ENCODE peak calls at places on chromosomes 13 and 19, in eight cellular contexts. Z is BE2C; L is spleen; A is CD8-positive, alpha-beta T cell; V is IMR-90; Y is kidney; D is psoas muscle; T is OCI-LY7. G is an unnamed sample.

GRCh38 chr13:33642374-33643065 is 175.4 kb upstream of the RFC3 start:
- DNase-seq in V (peak; percentile 72), T (no peak), Y (no peak), Z (no peak), A (no peak), L (no peak), D (peak; percentile 55), G (no peak)

GRCh38 chr19:3094638-3095374 is 644 bp downstream of the GNA11 start:
- DNase-seq in Y (peak; percentile 81), Z (no peak), D (no peak), A (peak; percentile 59), V (peak; percentile 17), L (peak; percentile 82), T (peak; percentile 72), G (peak; percentile 80)

GRCh38 chr19:1027953-1028902 is 1.8 kb downstream of the CNN2 start:
- DNase-seq in Z (peak; percentile 55), T (peak; percentile 82), V (peak; percentile 95), Y (peak; percentile 96), D (peak; percentile 71), A (peak; percentile 83), L (peak; percentile 95), G (peak; percentile 85)

GRCh38 chr13:49625392-49626137 is 2.7 kb upstream of the ARL11 start:
- DNase-seq in Z (no peak), D (peak; percentile 53), L (peak; percentile 82), T (no peak), Y (no peak), A (no peak), V (peak; percentile 6), G (peak; percentile 72)

GRCh38 chr13:48411281-48412099 is 1.4 kb downstream of the LPAR6 start:
- DNase-seq in Y (no peak), Z (no peak), A (no peak), T (no peak), D (no peak), L (no peak), V (peak; percentile 21), G (no peak)

GRCh38 chr19:49017666-49018351 is 918 bp upstream of the LHB start:
- DNase-seq in Z (peak; percentile 83), Y (no peak), D (peak; percentile 62), L (peak; percentile 90), V (peak; percentile 45), T (peak; percentile 73), A (peak; percentile 80), G (peak; percentile 67)

GRCh38 chr13:102597029-102598015 is 536 bp downstream of the TPP2 start:
- DNase-seq in A (peak; percentile 58), L (no peak), V (peak; percentile 52), Y (peak; percentile 83), T (peak; percentile 18), Z (peak; percentile 24), D (peak; percentile 40), G (peak; percentile 81)

GRCh38 chr13:99425485-99426341 is 75.6 kb upstream of the TM9SF2 start:
- DNase-seq in Y (no peak), A (peak; percentile 71), L (peak; percentile 92), T (peak; percentile 82), D (no peak), Z (no peak), V (no peak), G (no peak)

GRCh38 chr13:39961036-39961435 is 305.6 kb downstream of the COG6 start:
- DNase-seq in T (no peak), A (no peak), Y (no peak), V (no peak), D (no peak), L (no peak), Z (no peak), G (no peak)

GRCh38 chr13:46628622-46629365 is 75.8 kb downstream of the LRCH1 start:
- DNase-seq in Z (no peak), A (no peak), L (no peak), T (no peak), V (no peak), Y (no peak), D (no peak), G (no peak)

GRCh38 chr19:56162258-56162657 is 13.6 kb upstream of the GALP start:
- DNase-seq in A (no peak), V (peak; percentile 41), T (no peak), Y (no peak), L (no peak), D (no peak), Z (no peak), G (no peak)

GRCh38 chr13:42272776-42273175 is 824 bp downstream of the AKAP11 start:
- DNase-seq in A (no peak), Z (no peak), V (no peak), T (no peak), L (no peak), D (no peak), Y (no peak), G (no peak)

GRCh38 chr13:102227696-102228095 is 174.2 kb downstream of the FGF14 start:
- DNase-seq in L (no peak), A (no peak), Z (no peak), V (no peak), D (no peak), T (no peak), Y (no peak), G (no peak)

GRCh38 chr13:113002206-113002821 is 33.3 kb downstream of the MCF2L start:
- DNase-seq in Z (peak; percentile 76), D (no peak), V (no peak), Y (no peak), T (no peak), L (no peak), A (no peak), G (no peak)

GRCh38 chr13:50340566-50341287 is 325.5 kb downstream of the KCNRG start:
- DNase-seq in L (no peak), Y (no peak), T (no peak), V (no peak), D (peak; percentile 35), A (no peak), Z (no peak), G (no peak)

GRCh38 chr13:48334534-48335127 is 31.1 kb downstream of the RB1 start:
- DNase-seq in Y (no peak), T (peak; percentile 65), Z (no peak), D (no peak), V (peak; percentile 45), A (no peak), L (no peak), G (no peak)

GRCh38 chr13:40187324-40187795 is 479.1 kb downstream of the FOXO1 start:
- DNase-seq in Y (no peak), Z (no peak), V (no peak), T (no peak), D (no peak), A (peak; percentile 84), L (peak; percentile 78), G (no peak)

GRCh38 chr19:50486823-50487515 is 10.3 kb upstream of the GARIN5A start:
- DNase-seq in V (peak; percentile 19), D (peak; percentile 66), Y (peak; percentile 35), A (no peak), Z (peak; percentile 60), T (peak; percentile 60), L (peak; percentile 70), G (no peak)

GRCh38 chr13:51644649-51645048 is 60.4 kb downstream of the WDFY2 start:
- DNase-seq in T (peak; percentile 7), L (no peak), Z (no peak), D (no peak), Y (no peak), A (no peak), V (peak; percentile 21), G (peak; percentile 60)

GRCh38 chr13:77904031-77904430 is 14.6 kb downstream of the EDNRB start:
- DNase-seq in A (no peak), L (no peak), T (no peak), V (no peak), Z (no peak), Y (no peak), D (no peak), G (no peak)

GRCh38 chr13:21069561-21070004 is 8.2 kb upstream of the LATS2 start:
- DNase-seq in Z (no peak), Y (peak; percentile 53), D (no peak), A (no peak), L (no peak), V (peak; percentile 99), T (no peak), G (no peak)

GRCh38 chr19:14111486-14111885 is 6.1 kb downstream of the PRKACA start:
- DNase-seq in T (no peak), A (no peak), D (no peak), V (no peak), Z (no peak), Y (no peak), L (no peak), G (no peak)
- H3K4me1 ChIP-seq in T (peaks cover 20% of the 10 kb centered on the region), A (peaks cover 33% of the 10 kb centered on the region), D (peaks cover 63% of the 10 kb centered on the region), V (peaks cover 14% of the 10 kb centered on the region), Z (no peaks in the 10 kb centered on the region), Y (peaks cover 18% of the 10 kb centered on the region), L (peaks cover 97% of the 10 kb centered on the region), G (no peaks in the 10 kb centered on the region)

DNA sequence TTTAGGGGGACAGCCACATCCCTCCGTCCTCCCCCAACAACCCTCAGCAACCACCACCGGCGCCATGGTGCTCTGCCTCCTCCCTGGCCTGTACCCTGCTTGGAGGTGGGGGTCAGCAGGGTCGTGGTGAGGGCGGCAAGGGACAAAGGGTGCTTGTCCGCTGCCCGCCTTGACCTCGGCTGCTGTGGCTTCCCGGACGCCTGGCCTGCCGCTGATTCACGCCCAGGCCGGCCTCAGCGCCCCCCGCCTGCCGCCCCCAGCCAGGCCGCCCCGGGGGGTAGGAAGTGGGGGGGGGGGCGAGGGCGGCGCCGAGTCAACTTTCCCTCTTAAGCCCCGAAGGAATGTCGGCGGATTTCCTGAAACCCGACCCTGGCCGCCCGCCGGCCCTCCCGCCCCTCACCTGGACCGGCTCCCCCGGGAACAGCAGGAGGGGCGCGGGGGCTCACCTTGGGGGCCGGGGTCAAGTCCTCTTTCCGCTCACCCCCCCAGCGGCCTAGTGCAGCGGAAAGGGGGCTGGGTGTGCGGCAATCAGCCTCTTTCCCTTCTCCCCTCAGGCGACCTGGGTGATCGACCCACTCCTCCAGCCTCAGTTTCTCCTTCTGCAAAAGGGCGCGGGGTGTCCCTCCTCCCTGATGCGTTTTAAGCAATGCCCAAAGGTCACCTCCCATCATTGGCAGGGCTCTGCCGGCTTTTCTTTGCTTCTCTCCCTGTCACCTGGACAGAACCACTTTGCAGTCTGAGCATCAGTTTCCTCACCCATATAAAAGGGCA is 1.9 kb upstream of the TMEM59L start:
- DNase-seq in L (no peak), D (no peak), V (no peak), Y (peak; percentile 74), A (no peak), Z (no peak), T (no peak), G (no peak)
- H3K4me1 ChIP-seq in L (peaks cover 60% of the 10 kb centered on the region), D (peaks cover 21% of the 10 kb centered on the region), V (peaks cover 11% of the 10 kb centered on the region), Y (no peaks in the 10 kb centered on the region), A (peaks cover 26% of the 10 kb centered on the region), Z (no peaks in the 10 kb centered on the region), T (peaks cover 11% of the 10 kb centered on the region), G (no peaks in the 10 kb centered on the region)

GRCh38 chr19:2064788-2065524 is 13.9 kb upstream of the MKNK2 start:
- DNase-seq in Z (peak; percentile 70), Y (peak; percentile 76), T (no peak), A (no peak), V (no peak), L (peak; percentile 72), D (peak; percentile 83), G (no peak)
- H3K4me1 ChIP-seq in Z (peaks cover 15% of the 10 kb centered on the region), Y (peaks cover 10% of the 10 kb centered on the region), T (peaks cover 54% of the 10 kb centered on the region), A (peaks cover 25% of the 10 kb centered on the region), V (peaks cover 14% of the 10 kb centered on the region), L (peaks cover 82% of the 10 kb centered on the region), D (peaks cover 43% of the 10 kb centered on the region), G (no peaks in the 10 kb centered on the region)

DNA sequence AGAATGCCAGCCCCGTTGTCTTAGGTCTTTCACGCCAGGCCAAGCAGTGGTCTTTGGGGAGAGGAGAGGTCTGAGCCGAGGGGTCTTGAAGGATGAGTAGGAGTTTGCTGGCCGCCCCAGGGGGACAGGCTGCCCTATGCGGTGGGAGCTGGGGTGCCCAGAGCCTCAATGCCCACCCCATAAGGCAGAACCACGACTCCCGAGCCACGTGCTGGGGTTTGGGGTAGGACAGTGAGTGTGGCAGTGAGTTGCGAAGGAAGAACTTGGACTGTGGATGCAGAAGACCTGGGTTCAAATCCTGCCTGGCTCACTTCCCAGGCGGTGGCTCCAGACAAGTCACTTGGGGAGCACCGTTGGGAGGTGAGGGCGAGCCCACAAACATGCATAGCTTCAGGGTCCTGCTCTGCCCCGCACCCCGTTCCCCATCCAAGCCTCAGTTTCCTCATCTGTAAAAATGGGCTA is 5.5 kb downstream of the RAB11B start:
- DNase-seq in Y (no peak), Z (no peak), A (no peak), D (no peak), L (no peak), V (no peak), T (no peak), G (no peak)
- H3K4me1 ChIP-seq in Y (peaks cover 28% of the 10 kb centered on the region), Z (peaks cover 7% of the 10 kb centered on the region), A (peaks cover 33% of the 10 kb centered on the region), D (peaks cover 59% of the 10 kb centered on the region), L (peaks cover 91% of the 10 kb centered on the region), V (peaks cover 18% of the 10 kb centered on the region), T (peaks cover 14% of the 10 kb centered on the region), G (no peaks in the 10 kb centered on the region)

G was measured in aorta.